ENCODE peak calls at places on chromosomes 3 and 15, in eight cellular contexts. F is caudate nucleus, X is M059J, K is mesothelial cell of epicardium, J is midbrain, P is epithelial cell of prostate, E is HTR-8/SVneo, V is OCI-LY7. A is an unnamed sample.

GRCh38 chr15:47460775-47461174 is 256.5 kb upstream of the SEMA6D start:
- DNase-seq in K (no peak), X (no peak), J (no peak), F (no peak), E (no peak), V (peak), P (peak), A (peak)

GRCh38 chr15:29568840-29569532 is 253.3 kb downstream of the TJP1 start:
- DNase-seq in J (no peak), K (no peak), F (no peak), E (peak), X (peak), P (peak), V (peak), A (no peak)

GRCh38 chr15:78353093-78353492 is 12.9 kb downstream of the CRABP1 start:
- DNase-seq in F (no peak), J (no peak), K (no peak), X (peak), E (peak), V (peak), P (no peak), A (peak)

GRCh38 chr3:24110051-24110450 is 165.0 kb downstream of the NR1D2 start:
- DNase-seq in P (no peak), K (no peak), V (no peak), X (no peak), F (no peak), E (no peak), J (no peak), A (no peak)

GRCh38 chr3:62201438-62202035 is 171.8 kb downstream of the FEZF2 start:
- DNase-seq in J (peak), V (peak), F (no peak), X (peak), P (no peak), K (no peak), E (peak), A (peak)

GRCh38 chr15:60326824-60327654 is 70.7 kb downstream of the ANXA2 start:
- DNase-seq in J (peak), K (no peak), E (no peak), F (no peak), V (peak), P (no peak), X (peak), A (peak)

GRCh38 chr3:128745742-128746141 is 19.8 kb downstream of the RAB7A start:
- DNase-seq in X (no peak), E (no peak), F (no peak), K (no peak), J (no peak), P (no peak), V (no peak), A (no peak)

GRCh38 chr15:25060472-25060803 is 105.7 kb downstream of the SNRPN start:
- DNase-seq in P (no peak), X (no peak), F (no peak), E (no peak), V (no peak), J (no peak), K (peak), A (no peak)

GRCh38 chr15:46955576-46955975 is 761.7 kb upstream of the SEMA6D start:
- DNase-seq in P (no peak), V (no peak), F (no peak), K (no peak), J (no peak), X (no peak), E (no peak), A (no peak)

GRCh38 chr3:69433016-69433937 is 47.4 kb upstream of the FRMD4B start:
- DNase-seq in E (no peak), F (no peak), K (no peak), J (no peak), P (no peak), V (no peak), X (no peak), A (no peak)

GRCh38 chr15:80173022-80173759 is 20.4 kb downstream of the FAH start:
- DNase-seq in K (no peak), P (no peak), F (no peak), E (peak), V (peak), X (peak), J (peak), A (peak)

GRCh38 chr3:197028711-197029510 is 706 bp downstream of the MELTF start:
- DNase-seq in F (no peak), P (no peak), K (no peak), V (peak), J (no peak), E (no peak), X (peak), A (no peak)

GRCh38 chr3:72299321-72299802 is 514.4 kb upstream of the PROK2 start:
- DNase-seq in E (no peak), V (no peak), F (no peak), P (no peak), X (peak), K (no peak), J (no peak), A (no peak)

GRCh38 chr15:67832965-67833503 is 6.8 kb downstream of the RNU6-1 start:
- DNase-seq in K (no peak), E (no peak), P (no peak), F (no peak), J (no peak), V (no peak), X (no peak), A (no peak)

GRCh38 chr15:91308855-91309254 is 208.8 kb downstream of the SV2B start:
- DNase-seq in V (no peak), E (no peak), J (no peak), P (no peak), F (no peak), K (no peak), X (no peak), A (peak)

GRCh38 chr15:41483115-41483514 is 10.6 kb upstream of the ITPKA start:
- DNase-seq in V (no peak), X (no peak), P (no peak), K (no peak), F (no peak), E (no peak), J (no peak), A (peak)

GRCh38 chr15:96544162-96544756 is 213.8 kb downstream of the NR2F2 start:
- DNase-seq in P (no peak), E (no peak), X (no peak), J (no peak), F (no peak), V (no peak), K (no peak), A (no peak)

GRCh38 chr15:90334304-90334731 is 17.8 kb upstream of the ZNF774 start:
- DNase-seq in J (no peak), K (no peak), P (no peak), F (no peak), V (no peak), X (no peak), E (no peak), A (no peak)

GRCh38 chr15:58870451-58870850 is 63.0 kb downstream of the SLTM start:
- DNase-seq in J (no peak), E (no peak), V (no peak), K (no peak), P (no peak), F (no peak), X (no peak), A (peak)

GRCh38 chr3:170355738-170356595 is 1.5 kb upstream of the SKIL start:
- DNase-seq in J (peak), E (no peak), V (peak), F (peak), K (peak), P (no peak), X (peak), A (peak)

GRCh38 chr3:142849148-142849547 is 39.7 kb downstream of the PCOLCE2 start:
- DNase-seq in V (no peak), P (no peak), K (no peak), J (no peak), X (no peak), E (no peak), F (no peak), A (no peak)

GRCh38 chr3:124438813-124439212 is 291.4 kb upstream of the UMPS start:
- DNase-seq in K (no peak), E (no peak), P (no peak), F (no peak), J (no peak), X (no peak), V (no peak), A (no peak)

GRCh38 chr3:129023909-129024308 is 22.8 kb downstream of the EFCC1 start:
- DNase-seq in F (no peak), P (no peak), K (no peak), E (peak), X (peak), J (no peak), V (peak), A (peak)

A was measured in MV-4-11.